ENCODE peak calls at places on chromosomes 11 and 22, in four cellular contexts. N is GM10248, V is natural killer cell, M is lower leg skin. B is an unnamed sample.

GRCh38 chr22:48473202-48473601 is 1354.5 kb downstream of the BRD1 start:
- DNase-seq in V (no peak), M (no peak), N (no peak), B (no peak)

GRCh38 chr11:12187399-12187798 is 77.0 kb downstream of the MICAL2 start:
- DNase-seq in N (no peak), V (no peak), M (no peak), B (no peak)

GRCh38 chr11:126140106-126140931 is 71.1 kb downstream of the RPUSD4 start:
- DNase-seq in V (no peak), N (no peak), M (no peak), B (no peak)

GRCh38 chr11:65384301-65384889 is 1.9 kb upstream of the SLC25A45 start:
- DNase-seq in M (no peak), V (peak; percentile 37), N (no peak), B (no peak)

GRCh38 chr11:115930886-115931537 is 426.8 kb upstream of the CADM1 start:
- DNase-seq in V (no peak), N (peak; percentile 18), M (no peak), B (no peak)

GRCh38 chr11:133149698-133150097 is 382.6 kb downstream of the OPCML start:
- DNase-seq in M (no peak), N (no peak), V (no peak), B (no peak)

GRCh38 chr22:49394116-49394785 is 433.4 kb downstream of the BRD1 start:
- DNase-seq in V (no peak), N (no peak), M (no peak), B (peak; percentile 36)

GRCh38 chr22:39253427-39254070 is 8.8 kb upstream of the PDGFB start:
- DNase-seq in M (no peak), N (peak; percentile 69), V (no peak), B (no peak)

GRCh38 chr11:28797536-28797935 is 689.3 kb downstream of the METTL15 start:
- DNase-seq in N (no peak), V (no peak), M (no peak), B (no peak)

GRCh38 chr11:86719781-86720463 is 47.5 kb upstream of the ME3 start:
- DNase-seq in V (no peak), N (no peak), M (no peak), B (no peak)

GRCh38 chr22:26431151-26431995 is 2.3 kb downstream of the ASPHD2 start:
- DNase-seq in N (peak; percentile 53), V (no peak), M (no peak), B (no peak)

GRCh38 chr11:72675221-72675620 is 999 bp upstream of the PDE2A start:
- DNase-seq in V (no peak), N (no peak), M (no peak), B (no peak)

GRCh38 chr11:44811841-44812448 is 85.2 kb downstream of the TSPAN18 start:
- DNase-seq in V (no peak), N (no peak), M (no peak), B (no peak)

GRCh38 chr11:114605370-114605769 is 9.8 kb upstream of the NXPE4 start:
- DNase-seq in V (no peak), N (no peak), M (no peak), B (peak; percentile 13)

GRCh38 chr11:2300936-2301630 is 635 bp downstream of the C11orf21 start:
- DNase-seq in V (peak; percentile 27), M (no peak), N (no peak), B (peak; percentile 65)

GRCh38 chr22:22359465-22359864 is 114.9 kb downstream of the VPREB1 start:
- DNase-seq in M (no peak), V (no peak), N (no peak), B (no peak)

GRCh38 chr22:46043816-46044717 is 67.1 kb upstream of the WNT7B start:
- DNase-seq in M (no peak), N (no peak), V (no peak), B (no peak)

GRCh38 chr11:19738124-19738523 is 25.5 kb downstream of the NAV2 start:
- DNase-seq in V (no peak), N (no peak), M (no peak), B (no peak)

GRCh38 chr11:19736831-19737230 is 24.2 kb downstream of the NAV2 start:
- DNase-seq in V (no peak), N (no peak), M (no peak), B (no peak)

GRCh38 chr11:19737575-19737974 is 24.9 kb downstream of the NAV2 start:
- DNase-seq in N (no peak), M (no peak), V (no peak), B (no peak)

GRCh38 chr11:19734171-19734570 is 21.5 kb downstream of the NAV2 start:
- DNase-seq in V (no peak), M (no peak), N (no peak), B (no peak)

DNA sequence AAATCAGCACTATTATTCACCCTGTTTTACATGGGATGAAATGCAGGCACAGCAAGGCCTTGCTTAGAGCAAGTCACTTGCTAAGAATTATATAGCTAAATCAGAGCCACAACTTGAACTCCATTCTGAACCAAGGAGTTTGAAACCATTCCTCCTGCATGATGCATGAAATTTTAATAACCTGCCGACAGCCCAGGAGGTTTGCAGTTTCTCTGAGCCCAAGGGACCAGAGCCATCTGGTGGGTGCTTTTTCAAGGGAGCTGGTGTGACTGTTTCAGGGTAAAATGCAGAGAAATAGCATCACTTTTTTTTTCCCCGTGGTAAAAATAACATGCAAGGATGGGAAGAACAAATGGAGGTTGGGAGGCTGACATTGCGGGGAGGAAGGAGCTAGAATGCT is 22.9 kb downstream of the NAV2 start:
- DNase-seq in N (no peak), V (no peak), M (no peak), B (no peak)
- TF ChIP-seq CTCF in N (no peak), V (no peak), M (no peak), B (no peak)

GRCh38 chr11:119533931-119534694 is 111.1 kb upstream of the THY1 start:
- DNase-seq in V (peak; percentile 54), M (peak; percentile 65), N (peak; percentile 78), B (no peak)
- TF ChIP-seq CTCF in V (peak; percentile 76), M (no peak), N (peak; percentile 78), B (peak; percentile 96)

GRCh38 chr11:95886462-95886861 is 37.4 kb downstream of the MTMR2 start:
- DNase-seq in V (no peak), N (no peak), M (no peak), B (no peak)

GRCh38 chr11:95884364-95884763 is 39.5 kb downstream of the MTMR2 start:
- DNase-seq in V (no peak), N (no peak), M (no peak), B (no peak)

GRCh38 chr11:95883381-95883780 is 40.5 kb downstream of the MTMR2 start:
- DNase-seq in M (no peak), V (no peak), N (no peak), B (no peak)

GRCh38 chr11:95888439-95888838 is 35.5 kb downstream of the MTMR2 start:
- DNase-seq in V (no peak), N (no peak), M (no peak), B (no peak)

DNA sequence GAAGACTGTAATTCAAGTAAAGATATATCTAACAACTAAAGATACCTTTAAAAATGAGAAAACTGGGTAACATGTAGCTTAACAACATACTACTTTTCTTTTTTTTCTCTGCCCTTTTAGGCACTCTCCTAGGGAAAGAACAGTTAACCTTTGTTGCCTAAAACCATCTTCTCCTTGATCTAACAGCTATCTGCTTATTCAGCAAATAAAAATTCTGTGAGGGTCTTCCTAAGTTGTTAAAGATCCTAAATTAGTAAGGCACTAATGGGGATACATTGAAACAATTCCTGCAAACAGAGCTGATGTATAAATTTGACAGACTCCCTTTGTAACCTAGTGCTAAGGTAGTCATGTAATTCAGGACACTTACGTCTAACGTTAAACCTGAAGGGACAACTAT is 39.1 kb downstream of the MTMR2 start:
- DNase-seq in V (no peak), N (no peak), M (no peak), B (no peak)
- TF ChIP-seq CTCF in V (no peak), N (no peak), M (no peak), B (no peak)

GRCh38 chr11:112963368-112963955 is 2.2 kb downstream of the NCAM1 start:
- DNase-seq in M (no peak), V (no peak), N (no peak), B (no peak)
- TF ChIP-seq CTCF in M (no peak), V (no peak), N (no peak), B (no peak)

GRCh38 chr11:124896071-124896750 is 1.5 kb downstream of the ROBO4 start:
- DNase-seq in M (no peak), V (no peak), N (peak; percentile 7), B (peak; percentile 55)
- TF ChIP-seq CTCF in M (no peak), V (no peak), N (no peak), B (no peak)

GRCh38 chr11:120244966-120245365 is 5.0 kb downstream of the POU2F3 start:
- DNase-seq in V (no peak), N (no peak), M (no peak), B (no peak)

GRCh38 chr11:120245434-120245833 is 5.5 kb downstream of the POU2F3 start:
- DNase-seq in V (no peak), M (no peak), N (no peak), B (no peak)

GRCh38 chr11:120244476-120244875 is 4.5 kb downstream of the POU2F3 start:
- DNase-seq in N (no peak), M (no peak), V (no peak), B (no peak)

GRCh38 chr11:120241277-120241676 is 1.3 kb downstream of the POU2F3 start:
- DNase-seq in N (no peak), M (peak; percentile 67), V (no peak), B (no peak)

DNA sequence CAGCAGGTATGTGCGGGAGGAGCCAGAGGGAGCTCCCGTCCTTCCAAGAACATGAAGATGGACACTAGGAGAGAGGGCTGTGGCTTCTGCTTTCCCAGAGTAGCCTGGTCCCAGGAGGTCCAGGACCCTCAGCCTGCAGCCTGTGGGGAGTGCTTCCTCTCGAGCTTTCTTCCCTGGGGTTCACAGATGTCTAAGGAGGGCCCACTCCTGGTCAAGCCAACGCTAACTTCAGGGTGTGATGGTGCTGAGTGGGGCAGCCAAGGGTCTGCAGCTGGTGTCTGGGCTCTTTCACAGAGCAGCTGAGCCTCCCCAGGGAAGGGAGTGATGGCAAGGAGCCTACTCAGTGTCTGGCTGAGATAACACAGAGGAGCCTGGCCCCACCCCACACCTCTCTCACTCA is 3.3 kb downstream of the POU2F3 start:
- DNase-seq in M (no peak), V (no peak), N (no peak), B (no peak)
- TF ChIP-seq CTCF in M (no peak), V (no peak), N (no peak), B (no peak)

B was measured in type B pancreatic cell.